ENCODE peak calls at places on chromosome 14, in seven cellular contexts. F is RWPE1, B is tibial artery, E is tibial nerve, P is fibroblast of lung, O is testis, S is adrenal gland. N is an unnamed sample.

GRCh38 chr14:32468955-32469354 is 139.9 kb downstream of the AKAP6 start:
- DNase-seq in O (no peak), S (no peak), P (peak), E (no peak), F (peak), B (no peak), N (no peak)

GRCh38 chr14:32968972-32969544 is 30.4 kb downstream of the NPAS3 start:
- DNase-seq in B (no peak), E (no peak), P (no peak), O (no peak), S (no peak), F (no peak), N (no peak)

GRCh38 chr14:73833024-73833423 is 18.6 kb upstream of the PTGR2 start:
- DNase-seq in B (no peak), P (peak), O (no peak), E (no peak), S (no peak), F (no peak), N (no peak)

GRCh38 chr14:80762829-80763228 is 178.7 kb downstream of the CEP128 start:
- DNase-seq in S (no peak), O (no peak), E (no peak), F (no peak), B (no peak), P (no peak), N (no peak)

GRCh38 chr14:93893550-93894329 is 33.4 kb upstream of the FAM181A start:
- DNase-seq in F (no peak), P (no peak), B (peak), E (no peak), O (no peak), S (peak), N (no peak)

GRCh38 chr14:100885196-100886030 is 18.1 kb downstream of the RTL1 start:
- DNase-seq in B (peak), O (no peak), P (no peak), F (no peak), E (no peak), S (no peak), N (no peak)

GRCh38 chr14:100402631-100403030 is 79.5 kb downstream of the SLC25A47 start:
- DNase-seq in B (no peak), S (no peak), P (no peak), E (no peak), O (no peak), F (no peak), N (no peak)

GRCh38 chr14:103014466-103015319 is 42.7 kb downstream of the CDC42BPB start:
- DNase-seq in O (no peak), F (peak), B (no peak), P (peak), S (no peak), E (no peak), N (no peak)

GRCh38 chr14:54329082-54329695 is 67.6 kb upstream of the CDKN3 start:
- DNase-seq in S (peak), E (peak), P (peak), B (no peak), F (peak), O (peak), N (peak)

GRCh38 chr14:91035855-91036254 is 24.6 kb downstream of the RPS6KA5 start:
- DNase-seq in F (no peak), O (no peak), E (no peak), S (no peak), B (no peak), P (no peak), N (no peak)

GRCh38 chr14:33307691-33308369 is 369.2 kb downstream of the NPAS3 start:
- DNase-seq in P (peak), F (no peak), O (peak), B (peak), E (peak), S (peak), N (no peak)

GRCh38 chr14:63224196-63224595 is 20.0 kb downstream of the RHOJ start:
- DNase-seq in F (no peak), S (no peak), B (no peak), E (no peak), P (peak), O (no peak), N (no peak)

GRCh38 chr14:95025218-95025617 is 132.1 kb downstream of the DICER1 start:
- DNase-seq in P (no peak), O (no peak), E (no peak), F (no peak), B (no peak), S (no peak), N (no peak)

GRCh38 chr14:74963705-74964271 is 8.4 kb upstream of the PGF start:
- DNase-seq in E (no peak), O (no peak), F (no peak), B (no peak), P (peak), S (no peak), N (no peak)

DNA sequence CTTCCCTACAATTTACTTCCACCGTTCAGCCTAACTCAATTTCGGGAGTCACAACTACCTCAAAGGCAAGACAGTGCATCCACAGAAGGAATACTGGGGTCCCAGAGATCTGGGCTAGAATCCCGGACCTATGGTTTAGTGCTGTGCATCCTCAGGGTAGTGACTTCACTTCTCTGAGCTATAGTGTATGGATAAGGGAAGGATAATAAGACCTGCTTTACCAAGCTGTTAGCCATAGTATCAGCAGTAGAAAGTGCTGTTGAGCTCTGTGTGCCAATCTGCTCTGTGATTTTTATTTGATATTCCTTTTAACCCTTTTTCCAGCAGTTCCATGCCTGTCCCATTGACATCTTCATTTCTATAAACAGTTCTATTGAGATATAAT is 1044.3 kb downstream of the BCL11B start:
- DNase-seq in B (no peak), E (no peak), O (no peak), P (no peak), F (no peak), S (no peak), N (no peak)
- H3K27ac ChIP-seq in B (no peak), E (no peak), O (no peak), P (no peak), F (no peak), S (no peak), N (no peak)

DNA sequence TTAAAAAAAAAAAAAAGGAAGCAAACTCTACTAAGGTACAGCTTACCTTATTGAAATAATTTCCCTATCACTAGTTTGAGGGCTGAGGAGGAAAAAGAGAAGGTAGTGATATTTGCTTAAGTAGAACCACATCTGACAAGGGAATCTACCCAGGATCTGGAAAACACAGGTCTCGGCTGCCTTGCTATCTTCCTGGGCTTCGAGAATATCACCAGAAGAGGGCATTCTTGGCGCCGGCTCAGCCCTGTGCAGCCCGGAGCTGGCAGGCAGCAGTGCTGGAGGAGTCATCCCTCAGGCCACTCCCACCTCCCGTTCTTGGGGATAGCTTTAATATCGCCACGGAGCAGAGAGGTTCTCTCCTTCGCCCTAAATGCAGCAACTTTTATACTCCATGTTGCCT is 1181.2 kb downstream of the VRK1 start:
- DNase-seq in O (peak), P (peak), E (peak), F (peak), S (peak), B (peak), N (peak)
- TF ChIP-seq CTCF in O (peak), P (peak), E (peak), F (peak), S (no peak), B (peak), N (peak)

GRCh38 chr14:105468621-105469241 is 5.9 kb upstream of the CRIP2 start:
- DNase-seq in E (no peak), P (no peak), F (no peak), S (no peak), B (peak), O (no peak), N (no peak)
- H3K27ac ChIP-seq in E (peak), P (no peak), F (peak), S (no peak), B (peak), O (no peak), N (no peak)

DNA sequence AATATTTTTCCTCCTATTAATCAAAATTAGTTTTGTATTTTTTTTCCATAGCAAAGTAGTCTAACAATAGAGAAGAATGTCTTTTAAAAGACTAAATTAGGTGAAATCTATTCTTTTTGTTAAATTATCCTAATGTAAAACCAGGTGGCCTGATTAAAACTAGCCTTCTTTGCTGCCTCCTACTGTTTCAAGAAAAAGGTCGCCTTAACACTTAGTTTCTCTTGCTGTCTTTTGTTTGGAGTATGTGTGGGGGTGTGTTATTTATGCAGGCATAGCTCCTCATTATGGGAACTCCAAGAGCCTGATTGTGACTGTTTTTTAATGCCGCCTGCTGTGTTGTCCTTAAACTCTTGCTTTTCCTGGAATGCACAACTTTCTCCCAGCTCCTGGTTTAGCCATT is 855.3 kb downstream of the DIO2 start:
- DNase-seq in B (no peak), O (no peak), F (no peak), P (peak), E (no peak), S (no peak), N (no peak)
- TF ChIP-seq CTCF in B (no peak), O (no peak), F (no peak), P (peak), E (no peak), S (no peak), N (peak)

GRCh38 chr14:22593189-22593588 is 4.2 kb upstream of the DAD1 start:
- DNase-seq in O (no peak), P (no peak), S (no peak), B (no peak), E (no peak), F (no peak), N (no peak)
- H3K27ac ChIP-seq in O (no peak), P (no peak), S (no peak), B (no peak), E (no peak), F (no peak), N (no peak)

GRCh38 chr14:55414551-55414950 is 2.9 kb upstream of the ATG14 start:
- DNase-seq in B (no peak), F (no peak), O (no peak), P (no peak), E (no peak), S (no peak), N (no peak)

GRCh38 chr14:55418411-55418810 is 6.8 kb upstream of the ATG14 start:
- DNase-seq in S (no peak), F (no peak), E (no peak), B (no peak), O (no peak), P (no peak), N (no peak)

GRCh38 chr14:55417955-55418354 is 6.3 kb upstream of the ATG14 start:
- DNase-seq in E (no peak), O (no peak), P (no peak), F (no peak), B (no peak), S (no peak), N (no peak)

GRCh38 chr14:55419663-55420062 is 8.0 kb upstream of the ATG14 start:
- DNase-seq in E (no peak), B (no peak), F (no peak), O (no peak), P (no peak), S (no peak), N (no peak)

GRCh38 chr14:55416866-55417265 is 5.2 kb upstream of the ATG14 start:
- DNase-seq in E (no peak), B (no peak), O (peak), F (no peak), S (no peak), P (no peak), N (no peak)
- TF ChIP-seq CTCF in E (no peak), B (no peak), O (peak), F (peak), S (peak), P (peak), N (peak)

GRCh38 chr14:34350903-34351302 is 111.1 kb downstream of the SPTSSA start:
- DNase-seq in B (no peak), F (no peak), O (no peak), P (no peak), E (no peak), S (no peak), N (no peak)

GRCh38 chr14:34348592-34348991 is 113.4 kb downstream of the SPTSSA start:
- DNase-seq in B (no peak), O (no peak), P (no peak), F (no peak), S (no peak), E (no peak), N (no peak)

GRCh38 chr14:34344318-34344717 is 117.7 kb downstream of the SPTSSA start:
- DNase-seq in S (no peak), F (no peak), O (no peak), P (no peak), B (no peak), E (no peak), N (no peak)

GRCh38 chr14:34347683-34348082 is 114.4 kb downstream of the SPTSSA start:
- DNase-seq in S (no peak), E (no peak), F (no peak), B (no peak), P (no peak), O (no peak), N (no peak)

DNA sequence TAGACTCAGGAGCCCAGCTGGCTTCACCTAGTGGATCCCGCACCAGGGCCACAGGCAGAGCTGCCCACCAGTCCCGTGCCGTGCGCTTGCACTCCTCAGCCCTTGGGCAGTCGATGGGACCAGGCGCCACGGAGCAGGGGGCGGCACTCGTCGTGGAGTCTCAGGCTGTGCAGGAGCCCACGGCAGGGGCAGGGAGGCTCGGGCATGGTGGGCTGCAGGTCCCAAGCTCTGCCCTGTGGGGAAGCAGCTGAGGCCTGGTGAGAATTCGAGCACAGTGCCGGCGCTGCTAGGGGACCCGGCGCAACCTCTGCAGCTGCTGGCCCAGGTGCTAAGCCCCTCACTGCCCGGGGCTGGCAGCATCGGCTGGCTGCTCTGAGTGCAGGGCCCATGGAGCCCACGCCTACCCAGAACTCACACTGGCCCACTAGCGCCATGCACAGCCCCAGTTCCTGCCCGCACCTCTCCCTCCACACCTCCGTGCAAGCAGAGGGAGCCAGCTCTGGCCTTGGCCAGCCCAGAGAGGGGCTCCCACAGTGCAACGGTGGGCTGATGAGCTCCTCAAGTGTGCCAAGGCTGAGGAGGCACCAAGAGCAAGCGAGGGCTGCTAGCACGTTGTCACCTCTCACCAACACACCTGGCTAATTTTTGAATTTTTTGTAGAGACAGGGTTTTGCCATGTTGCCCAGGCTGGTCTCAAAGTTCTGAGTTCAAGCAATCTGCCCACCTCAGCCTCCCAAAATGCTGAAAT is 116.1 kb downstream of the SPTSSA start:
- DNase-seq in O (no peak), E (no peak), S (no peak), P (no peak), F (no peak), B (no peak), N (no peak)
- H3K27ac ChIP-seq in O (no peak), E (no peak), S (no peak), P (no peak), F (no peak), B (no peak), N (no peak)

GRCh38 chr14:70029296-70030132 is 150.3 kb downstream of the SMOC1 start:
- DNase-seq in O (no peak), F (no peak), P (no peak), E (no peak), B (no peak), S (no peak), N (no peak)

GRCh38 chr14:70032016-70032415 is 152.8 kb downstream of the SMOC1 start:
- DNase-seq in F (no peak), E (no peak), B (no peak), O (no peak), P (no peak), S (no peak), N (no peak)

GRCh38 chr14:70034257-70034656 is 154.5 kb downstream of the SLC8A3 start:
- DNase-seq in O (no peak), F (no peak), S (no peak), E (no peak), B (no peak), P (no peak), N (no peak)

GRCh38 chr14:70033561-70033960 is 154.3 kb downstream of the SMOC1 start:
- DNase-seq in F (no peak), O (no peak), P (no peak), E (no peak), B (no peak), S (no peak), N (no peak)

DNA sequence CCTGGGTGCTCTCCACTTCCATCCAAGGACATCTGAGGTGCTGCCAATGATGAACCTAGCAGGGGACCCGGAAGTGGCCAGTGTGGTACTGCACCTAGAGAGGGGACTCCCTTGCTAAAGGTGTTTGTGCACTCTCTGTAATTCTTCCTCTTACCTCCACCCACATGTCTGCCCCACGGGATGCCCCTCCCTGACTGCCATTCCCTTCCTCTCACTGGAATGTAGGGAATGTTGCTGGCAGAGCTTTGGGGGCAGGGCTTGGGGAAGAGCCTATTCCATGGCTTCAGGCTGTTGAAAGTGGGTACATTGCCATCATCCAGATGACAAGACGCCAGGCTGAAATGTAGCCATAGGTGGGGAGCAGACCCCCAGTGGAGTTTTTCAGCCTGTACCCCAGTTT is 153.2 kb downstream of the SMOC1 start:
- DNase-seq in P (no peak), S (no peak), O (no peak), F (peak), E (no peak), B (no peak), N (peak)
- TF ChIP-seq CTCF in P (no peak), S (no peak), O (no peak), F (no peak), E (no peak), B (no peak), N (no peak)

N was measured in keratinocyte.